ENCODE peak calls at places on chromosome 17, in four cellular contexts. One of them, this sample, is unnamed.
A peak's percentile ranks its signal among the peaks of the same experiment; 100 is the strongest.

GRCh38 chr17:59277031-59277430 is 54.4 kb upstream of the YPEL2 start:
- DNase-seq in neuronal stem cell: no peak
- DNase-seq in H1: no peak
- DNase-seq in mesenchymal stem cell: no peak
- DNase-seq in this sample: no peak

GRCh38 chr17:79681101-79681621 is 49.6 kb upstream of the ENPP7 start:
- DNase-seq in H1: no peak
- DNase-seq in neuronal stem cell: no peak
- DNase-seq in mesenchymal stem cell: no peak
- DNase-seq in this sample: no peak

GRCh38 chr17:34081269-34081668 is 173.8 kb upstream of the CCL2 start:
- DNase-seq in mesenchymal stem cell: no peak
- DNase-seq in neuronal stem cell: no peak
- DNase-seq in H1: peak; percentile 57
- DNase-seq in this sample: peak; percentile 64

GRCh38 chr17:37182786-37183185 is 193.0 kb upstream of the C17orf78 start:
- DNase-seq in H1: no peak
- DNase-seq in neuronal stem cell: no peak
- DNase-seq in mesenchymal stem cell: peak; percentile 61
- DNase-seq in this sample: no peak

GRCh38 chr17:57705921-57706695 is 39.0 kb downstream of the CCDC182 start:
- DNase-seq in neuronal stem cell: no peak
- DNase-seq in H1: peak; percentile 35
- DNase-seq in mesenchymal stem cell: no peak
- DNase-seq in this sample: no peak

GRCh38 chr17:80663783-80664206 is 119.2 kb downstream of the RPTOR start:
- DNase-seq in mesenchymal stem cell: peak; percentile 91
- DNase-seq in H1: no peak
- DNase-seq in neuronal stem cell: no peak
- DNase-seq in this sample: no peak

GRCh38 chr17:40796846-40797245 is 2.9 kb downstream of the KRT28 start:
- DNase-seq in neuronal stem cell: no peak
- DNase-seq in H1: no peak
- DNase-seq in mesenchymal stem cell: no peak
- DNase-seq in this sample: peak; percentile 67

GRCh38 chr17:77694391-77695363 is 263.8 kb upstream of the TNRC6C start:
- DNase-seq in H1: peak; percentile 39
- DNase-seq in neuronal stem cell: no peak
- DNase-seq in mesenchymal stem cell: no peak
- DNase-seq in this sample: peak; percentile 25

GRCh38 chr17:64354824-64355535 is 35.7 kb downstream of the PECAM1 start:
- DNase-seq in neuronal stem cell: no peak
- DNase-seq in H1: no peak
- DNase-seq in mesenchymal stem cell: no peak
- DNase-seq in this sample: no peak

GRCh38 chr17:79443026-79443425 is 167.8 kb downstream of the RBFOX3 start:
- DNase-seq in neuronal stem cell: no peak
- DNase-seq in mesenchymal stem cell: no peak
- DNase-seq in H1: no peak
- DNase-seq in this sample: no peak

GRCh38 chr17:6458416-6458950 is 14.2 kb downstream of the PIMREG start:
- DNase-seq in neuronal stem cell: no peak
- DNase-seq in H1: no peak
- DNase-seq in mesenchymal stem cell: no peak
- DNase-seq in this sample: no peak

GRCh38 chr17:39169101-39169500 is 3.1 kb upstream of the ARL5C start:
- DNase-seq in mesenchymal stem cell: no peak
- DNase-seq in neuronal stem cell: no peak
- DNase-seq in H1: no peak
- DNase-seq in this sample: no peak

GRCh38 chr17:67376892-67377726 is at the start of gene PITPNC1:
- DNase-seq in neuronal stem cell: peak; percentile 84
- DNase-seq in H1: peak; percentile 89
- DNase-seq in mesenchymal stem cell: peak; percentile 91
- DNase-seq in this sample: peak; percentile 91

GRCh38 chr17:67376509-67376891 is 581 bp upstream of the PITPNC1 start:
- DNase-seq in H1: no peak
- DNase-seq in mesenchymal stem cell: peak; percentile 49
- DNase-seq in neuronal stem cell: no peak
- DNase-seq in this sample: no peak

GRCh38 chr17:67378444-67379250 is 1.6 kb downstream of the PITPNC1 start:
- DNase-seq in neuronal stem cell: peak; percentile 82
- DNase-seq in H1: peak; percentile 90
- DNase-seq in mesenchymal stem cell: peak; percentile 86
- DNase-seq in this sample: peak; percentile 95

GRCh38 chr17:67379251-67379630 is 2.2 kb downstream of the PITPNC1 start:
- DNase-seq in H1: no peak
- DNase-seq in neuronal stem cell: no peak
- DNase-seq in mesenchymal stem cell: no peak
- DNase-seq in this sample: no peak

DNA sequence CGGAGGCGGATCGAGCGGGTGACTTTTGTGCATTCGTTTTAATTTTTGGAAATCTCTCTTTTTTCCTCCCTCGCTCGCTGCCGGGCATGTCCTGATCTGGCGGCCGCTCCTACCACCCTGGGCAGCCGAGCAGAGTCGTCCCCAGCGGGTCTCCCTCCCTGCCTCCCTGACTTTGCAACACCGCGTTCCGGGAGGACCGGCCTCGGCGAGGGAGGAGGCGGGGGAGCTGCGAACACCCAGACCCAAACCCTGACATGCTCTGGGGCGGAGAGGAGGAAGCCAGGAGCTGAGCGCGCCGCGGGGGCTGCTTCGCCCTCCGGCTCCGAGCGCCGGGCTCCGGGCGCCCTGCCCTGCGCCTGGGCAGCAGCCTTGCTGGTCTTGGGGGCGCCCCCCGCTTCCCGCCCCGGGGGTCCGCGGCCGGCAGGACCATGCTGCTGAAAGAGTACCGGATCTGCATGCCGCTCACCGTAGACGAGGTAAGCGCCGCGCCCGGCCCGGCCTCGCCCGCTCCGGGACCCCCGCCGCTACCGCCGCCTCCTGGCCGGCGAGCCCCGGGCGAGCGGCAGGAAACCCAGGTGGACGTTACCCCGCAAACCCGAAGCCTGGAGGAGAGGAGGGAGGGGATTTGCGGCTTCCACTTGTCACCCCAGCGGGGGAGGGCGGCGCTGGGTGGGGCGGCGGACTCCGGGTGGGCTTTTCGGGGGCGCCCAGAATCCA is 804 bp downstream of the PITPNC1 start:
- DNase-seq in H1: no peak
- DNase-seq in mesenchymal stem cell: peak; percentile 57
- DNase-seq in neuronal stem cell: peak; percentile 57
- DNase-seq in this sample: peak; percentile 69
- H3K14ac ChIP-seq in H1: no peak overlapping the region
- H3K14ac ChIP-seq in mesenchymal stem cell: no peak overlapping the region
- H3K14ac ChIP-seq in neuronal stem cell: peak overlapping the region; percentile 77
- H3K14ac ChIP-seq in this sample: peak overlapping the region; percentile 94

DNA sequence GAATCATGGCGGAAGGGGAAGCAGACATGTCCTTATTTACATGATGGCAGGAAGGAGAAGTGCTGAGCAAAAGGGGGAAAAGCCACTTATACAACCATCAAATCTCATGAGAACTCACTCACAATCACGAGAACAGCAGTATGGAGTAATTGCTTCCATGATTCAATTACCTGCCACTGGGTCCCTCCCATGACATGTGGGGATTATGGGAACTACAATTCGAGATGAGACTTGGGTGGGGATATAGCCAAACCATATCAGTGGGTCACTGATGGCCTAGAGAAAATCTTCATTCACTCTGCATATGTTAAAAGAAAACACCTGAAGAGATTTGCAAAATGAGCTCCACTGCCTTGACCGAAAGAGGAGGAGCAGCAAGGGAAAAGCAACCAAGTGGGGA is 130.3 kb upstream of the FAM20A start:
- DNase-seq in H1: no peak
- DNase-seq in mesenchymal stem cell: no peak
- DNase-seq in neuronal stem cell: no peak
- DNase-seq in this sample: no peak
- H3K18ac ChIP-seq in H1: no peak overlapping the region
- H3K18ac ChIP-seq in mesenchymal stem cell: no peak overlapping the region
- H3K18ac ChIP-seq in neuronal stem cell: no peak overlapping the region
- H3K18ac ChIP-seq in this sample: no peak overlapping the region

DNA sequence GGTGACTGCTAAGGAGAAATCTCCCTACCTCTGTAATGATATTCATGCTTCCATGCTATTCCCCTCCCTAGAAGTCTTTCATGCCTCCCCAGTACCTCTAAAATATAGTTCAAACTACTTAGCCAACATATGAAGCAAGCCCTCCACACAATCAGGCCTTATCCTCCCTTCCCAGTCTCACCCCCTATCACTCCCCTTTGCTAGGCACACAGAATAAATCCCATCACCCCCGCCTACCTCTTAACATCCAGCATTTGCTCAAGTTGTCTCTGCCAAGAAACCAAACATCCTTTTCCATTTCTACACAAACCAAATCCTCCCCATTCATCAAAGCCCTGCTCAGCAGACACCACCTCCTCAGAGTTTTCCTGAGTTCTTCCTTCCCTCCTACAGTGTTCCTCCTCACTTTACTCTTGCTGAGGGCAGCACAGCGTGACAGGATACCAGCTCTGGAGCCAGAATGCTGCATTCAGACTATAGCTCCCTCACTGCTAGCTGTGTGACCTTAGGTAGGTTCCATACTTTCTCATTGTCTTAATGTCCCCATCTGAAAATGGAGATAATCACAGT is 7.0 kb downstream of the TOM1L2 start:
- DNase-seq in H1: no peak
- DNase-seq in mesenchymal stem cell: no peak
- DNase-seq in neuronal stem cell: no peak
- DNase-seq in this sample: no peak
- H3K23ac ChIP-seq in H1: no peak overlapping the region
- H3K23ac ChIP-seq in mesenchymal stem cell: no peak overlapping the region
- H3K23ac ChIP-seq in neuronal stem cell: no peak overlapping the region
- H3K23ac ChIP-seq in this sample: no peak overlapping the region

GRCh38 chr17:31527606-31528005 is 136.1 kb downstream of the RAB11FIP4 start:
- DNase-seq in neuronal stem cell: no peak
- DNase-seq in H1: no peak
- DNase-seq in mesenchymal stem cell: no peak
- DNase-seq in this sample: no peak
- H3K14ac ChIP-seq in neuronal stem cell: no peak overlapping the region
- H3K14ac ChIP-seq in H1: no peak overlapping the region
- H3K14ac ChIP-seq in mesenchymal stem cell: no peak overlapping the region
- H3K14ac ChIP-seq in this sample: no peak overlapping the region

DNA sequence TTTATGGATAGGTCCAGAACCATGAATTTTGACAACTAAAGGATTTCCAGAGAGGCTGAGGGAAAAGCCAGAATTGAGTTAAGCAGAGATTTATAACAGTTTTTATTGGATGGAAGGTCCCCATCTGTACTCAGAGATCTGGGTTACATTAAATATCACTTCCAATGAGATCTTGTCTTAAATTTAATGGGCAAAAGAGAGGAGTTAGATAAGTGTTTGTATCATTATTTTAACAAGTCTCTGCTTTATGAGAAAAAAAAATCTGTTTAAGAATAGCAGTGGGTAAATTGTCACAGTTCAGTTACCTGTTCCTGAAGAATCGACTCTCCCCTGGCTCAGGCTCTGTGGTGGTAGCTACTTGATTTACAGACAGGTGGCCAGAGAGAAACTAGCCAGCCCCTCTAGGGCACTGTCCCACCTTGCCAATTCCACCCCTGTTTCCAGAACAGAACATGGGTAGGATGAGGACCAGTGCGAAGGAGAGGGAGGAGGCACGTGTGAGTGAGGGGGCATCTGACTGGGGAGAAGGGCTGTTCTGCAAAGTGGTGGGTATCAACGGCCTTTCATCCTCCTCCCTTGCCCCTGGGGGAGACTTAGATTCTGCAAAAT is 22.1 kb upstream of the CRHR1 start:
- DNase-seq in H1: no peak
- DNase-seq in mesenchymal stem cell: no peak
- DNase-seq in neuronal stem cell: no peak
- DNase-seq in this sample: no peak
- H3K18ac ChIP-seq in H1: no peak overlapping the region
- H3K18ac ChIP-seq in mesenchymal stem cell: no peak overlapping the region
- H3K18ac ChIP-seq in neuronal stem cell: no peak overlapping the region
- H3K18ac ChIP-seq in this sample: no peak overlapping the region

GRCh38 chr17:18994626-18995025 is 9.9 kb downstream of the FAM83G start:
- DNase-seq in neuronal stem cell: no peak
- DNase-seq in H1: no peak
- DNase-seq in mesenchymal stem cell: peak; percentile 63
- DNase-seq in this sample: no peak

GRCh38 chr17:18991531-18992315 is 12.8 kb downstream of the FAM83G start:
- DNase-seq in neuronal stem cell: no peak
- DNase-seq in mesenchymal stem cell: no peak
- DNase-seq in H1: no peak
- DNase-seq in this sample: no peak

GRCh38 chr17:18990331-18990730 is 14.2 kb downstream of the FAM83G start:
- DNase-seq in H1: no peak
- DNase-seq in mesenchymal stem cell: no peak
- DNase-seq in neuronal stem cell: no peak
- DNase-seq in this sample: no peak

GRCh38 chr17:18993876-18994275 is 10.7 kb downstream of the FAM83G start:
- DNase-seq in H1: no peak
- DNase-seq in mesenchymal stem cell: peak; percentile 70
- DNase-seq in neuronal stem cell: no peak
- DNase-seq in this sample: no peak

GRCh38 chr17:18992454-18993130 is 12.0 kb downstream of the FAM83G start:
- DNase-seq in H1: no peak
- DNase-seq in mesenchymal stem cell: no peak
- DNase-seq in neuronal stem cell: no peak
- DNase-seq in this sample: no peak
- H3K23ac ChIP-seq in H1: no peak overlapping the region
- H3K23ac ChIP-seq in mesenchymal stem cell: no peak overlapping the region
- H3K23ac ChIP-seq in neuronal stem cell: peak overlapping the region; percentile 90
- H3K23ac ChIP-seq in this sample: no peak overlapping the region